ENCODE peak calls at places on chromosomes 3 and 15, in five cellular contexts. One of them, this sample, is unnamed.

GRCh38 chr15:99118258-99118632 is 13.4 kb downstream of the SYNM start:
- DNase-seq in NCI-H748 treated with DMSO at 0.1 percent for 48 hours: no peak
- DNase-seq in A172: no peak
- DNase-seq in T1000: no peak
- DNase-seq in T-helper 9 cell: no peak
- DNase-seq in this sample: no peak

GRCh38 chr15:95772982-95773381 is 557.5 kb upstream of the NR2F2 start:
- DNase-seq in T1000: no peak
- DNase-seq in T-helper 9 cell: no peak
- DNase-seq in NCI-H748 treated with DMSO at 0.1 percent for 48 hours: no peak
- DNase-seq in A172: no peak
- DNase-seq in this sample: no peak

GRCh38 chr15:33985287-33985686 is 17.0 kb downstream of the CHRM5 start:
- DNase-seq in T1000: no peak
- DNase-seq in NCI-H748 treated with DMSO at 0.1 percent for 48 hours: no peak
- DNase-seq in A172: peak; percentile 15
- DNase-seq in T-helper 9 cell: no peak
- DNase-seq in this sample: no peak

GRCh38 chr15:52103217-52104207 is 9.1 kb downstream of the BCL2L10 start:
- DNase-seq in A172: peak; percentile 96
- DNase-seq in T1000: peak; percentile 36
- DNase-seq in T-helper 9 cell: no peak
- DNase-seq in NCI-H748 treated with DMSO at 0.1 percent for 48 hours: no peak
- DNase-seq in this sample: no peak

GRCh38 chr3:173902401-173902800 is 504.9 kb downstream of the NLGN1 start:
- DNase-seq in A172: no peak
- DNase-seq in NCI-H748 treated with DMSO at 0.1 percent for 48 hours: no peak
- DNase-seq in T1000: no peak
- DNase-seq in T-helper 9 cell: no peak
- DNase-seq in this sample: no peak

GRCh38 chr3:12750658-12751071 is 8.4 kb downstream of the TMEM40 start:
- DNase-seq in NCI-H748 treated with DMSO at 0.1 percent for 48 hours: no peak
- DNase-seq in A172: peak; percentile 90
- DNase-seq in T-helper 9 cell: no peak
- DNase-seq in T1000: peak; percentile 37
- DNase-seq in this sample: no peak

GRCh38 chr15:67110958-67111864 is 45.8 kb downstream of the SMAD3 start:
- DNase-seq in T1000: no peak
- DNase-seq in NCI-H748 treated with DMSO at 0.1 percent for 48 hours: no peak
- DNase-seq in T-helper 9 cell: no peak
- DNase-seq in A172: no peak
- DNase-seq in this sample: no peak

GRCh38 chr3:8980756-8981257 is 17.5 kb upstream of the RAD18 start:
- DNase-seq in T1000: no peak
- DNase-seq in T-helper 9 cell: no peak
- DNase-seq in A172: no peak
- DNase-seq in NCI-H748 treated with DMSO at 0.1 percent for 48 hours: no peak
- DNase-seq in this sample: no peak

GRCh38 chr3:64187065-64187959 is 38.0 kb downstream of the PRICKLE2 start:
- DNase-seq in A172: peak; percentile 98
- DNase-seq in T1000: peak; percentile 89
- DNase-seq in T-helper 9 cell: no peak
- DNase-seq in NCI-H748 treated with DMSO at 0.1 percent for 48 hours: no peak
- DNase-seq in this sample: no peak

GRCh38 chr3:110932515-110933095 is 139.0 kb upstream of the NECTIN3 start:
- DNase-seq in T1000: no peak
- DNase-seq in NCI-H748 treated with DMSO at 0.1 percent for 48 hours: no peak
- DNase-seq in T-helper 9 cell: no peak
- DNase-seq in A172: no peak
- DNase-seq in this sample: no peak

GRCh38 chr15:66193066-66193465 is 60.5 kb downstream of the MEGF11 start:
- DNase-seq in T1000: no peak
- DNase-seq in NCI-H748 treated with DMSO at 0.1 percent for 48 hours: no peak
- DNase-seq in A172: no peak
- DNase-seq in T-helper 9 cell: no peak
- DNase-seq in this sample: no peak

GRCh38 chr3:70820397-70820796 is 508.0 kb upstream of the MDFIC2 start:
- DNase-seq in T1000: no peak
- DNase-seq in T-helper 9 cell: no peak
- DNase-seq in NCI-H748 treated with DMSO at 0.1 percent for 48 hours: no peak
- DNase-seq in A172: no peak
- DNase-seq in this sample: no peak

GRCh38 chr3:171811059-171811912 is 1.0 kb upstream of the PLD1 start:
- DNase-seq in NCI-H748 treated with DMSO at 0.1 percent for 48 hours: no peak
- DNase-seq in T-helper 9 cell: no peak
- DNase-seq in A172: peak; percentile 96
- DNase-seq in T1000: no peak
- DNase-seq in this sample: no peak

GRCh38 chr3:126466886-126467610 is 8.6 kb downstream of the ZXDC start:
- DNase-seq in T1000: no peak
- DNase-seq in A172: no peak
- DNase-seq in T-helper 9 cell: no peak
- DNase-seq in NCI-H748 treated with DMSO at 0.1 percent for 48 hours: no peak
- DNase-seq in this sample: no peak

GRCh38 chr3:147113293-147114045 is 292.9 kb downstream of the ZIC4 start:
- DNase-seq in T1000: no peak
- DNase-seq in NCI-H748 treated with DMSO at 0.1 percent for 48 hours: no peak
- DNase-seq in T-helper 9 cell: no peak
- DNase-seq in A172: peak; percentile 90
- DNase-seq in this sample: no peak

GRCh38 chr15:76206325-76206976 is 104.8 kb downstream of the ETFA start:
- DNase-seq in T1000: no peak
- DNase-seq in A172: peak; percentile 83
- DNase-seq in NCI-H748 treated with DMSO at 0.1 percent for 48 hours: no peak
- DNase-seq in T-helper 9 cell: no peak
- DNase-seq in this sample: no peak

GRCh38 chr15:43125095-43125661 is 8.2 kb upstream of the TMEM62 start:
- DNase-seq in A172: no peak
- DNase-seq in T1000: no peak
- DNase-seq in NCI-H748 treated with DMSO at 0.1 percent for 48 hours: no peak
- DNase-seq in T-helper 9 cell: no peak
- DNase-seq in this sample: no peak

GRCh38 chr3:30518201-30518864 is 88.1 kb upstream of the TGFBR2 start:
- DNase-seq in NCI-H748 treated with DMSO at 0.1 percent for 48 hours: no peak
- DNase-seq in A172: no peak
- DNase-seq in T1000: no peak
- DNase-seq in T-helper 9 cell: no peak
- DNase-seq in this sample: no peak

GRCh38 chr3:30492581-30493192 is 113.7 kb upstream of the TGFBR2 start:
- DNase-seq in T-helper 9 cell: no peak
- DNase-seq in A172: no peak
- DNase-seq in T1000: no peak
- DNase-seq in NCI-H748 treated with DMSO at 0.1 percent for 48 hours: no peak
- DNase-seq in this sample: no peak

GRCh38 chr3:61627768-61628185 is 66.4 kb downstream of the PTPRG start:
- DNase-seq in NCI-H748 treated with DMSO at 0.1 percent for 48 hours: no peak
- DNase-seq in T-helper 9 cell: no peak
- DNase-seq in T1000: peak; percentile 57
- DNase-seq in A172: peak; percentile 88
- DNase-seq in this sample: no peak

GRCh38 chr3:133038731-133039398 is 674 bp downstream of the TMEM108 start:
- DNase-seq in NCI-H748 treated with DMSO at 0.1 percent for 48 hours: no peak
- DNase-seq in T1000: no peak
- DNase-seq in T-helper 9 cell: no peak
- DNase-seq in A172: no peak
- DNase-seq in this sample: no peak

GRCh38 chr15:55786341-55786740 is 43.4 kb upstream of the PRTG start:
- DNase-seq in A172: no peak
- DNase-seq in T-helper 9 cell: no peak
- DNase-seq in NCI-H748 treated with DMSO at 0.1 percent for 48 hours: no peak
- DNase-seq in T1000: no peak
- DNase-seq in this sample: no peak

GRCh38 chr3:22885039-22885438 is 318.1 kb upstream of the UBE2E2 start:
- DNase-seq in T1000: no peak
- DNase-seq in A172: no peak
- DNase-seq in T-helper 9 cell: no peak
- DNase-seq in NCI-H748 treated with DMSO at 0.1 percent for 48 hours: no peak
- DNase-seq in this sample: no peak

GRCh38 chr3:125129512-125129962 is 73.7 kb upstream of the HEG1 start:
- DNase-seq in NCI-H748 treated with DMSO at 0.1 percent for 48 hours: peak; percentile 5
- DNase-seq in T1000: peak; percentile 56
- DNase-seq in A172: peak; percentile 100
- DNase-seq in T-helper 9 cell: no peak
- DNase-seq in this sample: no peak

GRCh38 chr3:127674793-127675189 is 2.0 kb downstream of the ABTB1 start:
- DNase-seq in A172: no peak
- DNase-seq in NCI-H748 treated with DMSO at 0.1 percent for 48 hours: no peak
- DNase-seq in T1000: no peak
- DNase-seq in T-helper 9 cell: no peak
- DNase-seq in this sample: no peak

GRCh38 chr3:175456496-175456895 is 597.4 kb downstream of the NAALADL2 start:
- DNase-seq in NCI-H748 treated with DMSO at 0.1 percent for 48 hours: no peak
- DNase-seq in T-helper 9 cell: no peak
- DNase-seq in T1000: no peak
- DNase-seq in A172: no peak
- DNase-seq in this sample: no peak

GRCh38 chr15:71374607-71375352 is 259.5 kb downstream of the THSD4 start:
- DNase-seq in NCI-H748 treated with DMSO at 0.1 percent for 48 hours: no peak
- DNase-seq in T-helper 9 cell: no peak
- DNase-seq in A172: no peak
- DNase-seq in T1000: no peak
- DNase-seq in this sample: no peak

GRCh38 chr15:90873998-90874605 is 5.7 kb downstream of the FURIN start:
- DNase-seq in NCI-H748 treated with DMSO at 0.1 percent for 48 hours: peak; percentile 24
- DNase-seq in A172: no peak
- DNase-seq in T-helper 9 cell: no peak
- DNase-seq in T1000: no peak
- DNase-seq in this sample: no peak